ENCODE peak calls at places on chromosome 21, in five cellular contexts. U, H, S, J and T are unnamed samples.

GRCh38 chr21:35178812-35179211 is 129.7 kb upstream of the RUNX1 start:
- DNase-seq in H (peak), U (peak), J (no peak), S (no peak), T (no peak)

GRCh38 chr21:36704958-36705678 is 6.2 kb downstream of the SIM2 start:
- DNase-seq in H (peak), U (no peak), J (no peak), S (no peak), T (no peak)

GRCh38 chr21:15094706-15095105 is 29.9 kb upstream of the NRIP1 start:
- DNase-seq in U (no peak), J (no peak), S (no peak), H (no peak), T (no peak)

GRCh38 chr21:45551316-45551715 is 9.1 kb upstream of the SLC19A1 start:
- DNase-seq in U (peak), H (peak), J (no peak), S (no peak), T (no peak)

GRCh38 chr21:37257526-37257966 is 9.6 kb downstream of the VPS26C start:
- DNase-seq in U (peak), S (peak), J (peak), H (peak), T (no peak)

GRCh38 chr21:20730421-20730820 is 267.8 kb upstream of the NCAM2 start:
- DNase-seq in H (no peak), S (no peak), U (no peak), J (no peak), T (no peak)

GRCh38 chr21:32727478-32727727 is 410 bp downstream of the SYNJ1 start:
- DNase-seq in J (no peak), S (peak), U (no peak), H (no peak), T (no peak)

GRCh38 chr21:29187939-29188338 is 57.5 kb downstream of the MAP3K7CL start:
- DNase-seq in J (no peak), S (peak), U (peak), H (peak), T (no peak)

GRCh38 chr21:33695785-33696184 is 53.5 kb downstream of the ITSN1 start:
- DNase-seq in J (no peak), S (no peak), U (no peak), H (no peak), T (no peak)

GRCh38 chr21:37358392-37358791 is 8.2 kb upstream of the DYRK1A start:
- DNase-seq in J (no peak), S (no peak), H (no peak), U (no peak), T (no peak)

GRCh38 chr21:29114765-29115164 is 15.7 kb upstream of the MAP3K7CL start:
- DNase-seq in H (peak), U (peak), S (no peak), J (no peak), T (no peak)

GRCh38 chr21:30446969-30447368 is 6.9 kb downstream of the KRTAP15-1 start:
- DNase-seq in U (no peak), H (no peak), S (no peak), J (no peak), T (no peak)

GRCh38 chr21:45496968-45497845 is 45.0 kb downstream of the SLC19A1 start:
- DNase-seq in S (no peak), J (no peak), H (no peak), U (no peak), T (peak)

GRCh38 chr21:45541221-45542039 is 810 bp downstream of the SLC19A1 start:
- DNase-seq in H (peak), U (peak), J (peak), S (peak), T (peak)

GRCh38 chr21:34018910-34019309 is 54.5 kb upstream of the MRPS6 start:
- DNase-seq in H (no peak), U (no peak), S (no peak), J (no peak), T (no peak)

GRCh38 chr21:36696640-36697472 is 2.1 kb upstream of the SIM2 start:
- DNase-seq in H (peak), S (no peak), J (no peak), U (no peak), T (no peak)

GRCh38 chr21:39377444-39378050 is 28.7 kb upstream of the HMGN1 start:
- DNase-seq in S (no peak), H (no peak), U (no peak), J (no peak), T (no peak)

GRCh38 chr21:46191686-46192575 is 7.7 kb upstream of the SPATC1L start:
- DNase-seq in H (no peak), J (no peak), U (no peak), S (no peak), T (peak)

GRCh38 chr21:34995979-34996303 is 53.2 kb downstream of the RUNX1 start:
- DNase-seq in H (peak), U (no peak), S (no peak), J (no peak), T (no peak)

GRCh38 chr21:39951183-39952101 is 84.2 kb downstream of the PCP4 start:
- DNase-seq in U (no peak), J (no peak), S (no peak), H (no peak), T (no peak)

GRCh38 chr21:26445440-26445839 is 127.6 kb downstream of the CYYR1 start:
- DNase-seq in S (no peak), H (peak), U (peak), J (no peak), T (no peak)

GRCh38 chr21:39114871-39115658 is 68.2 kb downstream of the PSMG1 start:
- DNase-seq in S (no peak), U (peak), H (peak), J (no peak), T (no peak)

GRCh38 chr21:38228115-38228514 is 28.7 kb upstream of the KCNJ15 start:
- DNase-seq in H (no peak), J (no peak), S (peak), U (no peak), T (no peak)

GRCh38 chr21:45306832-45307571 is 19.3 kb upstream of the POFUT2 start:
- DNase-seq in H (peak), J (no peak), S (no peak), U (peak), T (no peak)

GRCh38 chr21:29394051-29394450 is 95.3 kb downstream of the BACH1 start:
- DNase-seq in H (peak), J (no peak), U (no peak), S (no peak), T (no peak)

GRCh38 chr21:36159356-36159921 is 2.8 kb downstream of the DOP1B start:
- DNase-seq in U (no peak), S (no peak), H (no peak), J (no peak), T (no peak)

GRCh38 chr21:31509108-31510017 is 150.1 kb upstream of the SOD1 start:
- DNase-seq in S (no peak), U (no peak), H (no peak), J (no peak), T (no peak)

GRCh38 chr21:45472445-45473365 is 67.7 kb downstream of the COL18A1 start:
- DNase-seq in U (no peak), J (no peak), S (no peak), H (no peak), T (no peak)

GRCh38 chr21:42859891-42860230 is 19.5 kb downstream of the WDR4 start:
- DNase-seq in U (no peak), S (no peak), J (no peak), H (no peak), T (no peak)

GRCh38 chr21:42857216-42857615 is 22.1 kb downstream of the WDR4 start:
- DNase-seq in J (no peak), H (no peak), U (no peak), S (no peak), T (no peak)

GRCh38 chr21:42860345-42860744 is 19.0 kb downstream of the WDR4 start:
- DNase-seq in S (no peak), U (no peak), H (no peak), J (no peak), T (no peak)

GRCh38 chr21:42858185-42858847 is 21.0 kb downstream of the WDR4 start:
- DNase-seq in J (no peak), S (no peak), H (no peak), U (no peak), T (no peak)

DNA sequence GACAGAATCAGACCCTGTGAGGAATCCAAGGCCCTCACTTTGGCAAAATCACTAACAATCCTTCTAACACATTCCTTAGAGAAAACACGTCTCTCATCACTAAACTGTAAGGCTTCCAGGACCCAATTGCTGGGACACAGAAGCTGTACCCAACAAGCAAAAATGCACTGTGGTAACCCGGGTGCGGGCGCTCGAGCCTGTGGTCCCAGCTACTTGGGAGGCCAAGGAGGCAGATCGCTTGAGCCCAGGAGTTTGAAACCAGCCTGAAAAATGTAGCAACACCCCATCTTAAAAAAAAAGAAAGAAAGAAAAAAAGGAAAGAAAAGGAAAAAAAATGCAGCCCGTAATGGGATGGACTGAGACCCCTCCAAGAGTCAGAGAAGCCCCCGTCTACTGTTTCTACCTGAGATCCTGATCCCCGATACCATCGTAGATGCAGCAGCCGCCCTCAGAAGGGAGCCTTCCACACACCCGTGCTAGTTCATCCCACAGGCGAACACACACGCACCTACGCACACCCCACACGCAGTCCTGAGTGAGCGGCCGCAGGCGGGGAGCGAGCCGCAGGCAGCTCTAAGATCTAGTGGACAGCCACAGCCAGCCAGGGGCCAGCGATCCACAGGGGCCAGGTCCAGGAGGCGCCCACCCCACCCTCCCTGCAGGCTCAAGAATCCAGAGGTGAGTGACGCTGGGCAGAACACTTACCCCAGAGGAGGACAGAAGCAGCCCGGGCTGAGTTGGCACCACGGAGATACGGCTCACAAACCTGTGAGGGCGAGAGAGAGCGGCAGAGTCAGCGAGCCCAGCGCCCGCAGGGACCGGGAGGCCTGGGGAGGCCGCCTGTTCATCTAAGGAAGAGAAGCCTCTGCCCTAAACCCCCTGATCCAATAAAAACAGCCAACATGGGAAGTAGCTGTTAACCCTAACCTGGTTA is 20.1 kb downstream of the WDR4 start:
- DNase-seq in U (no peak), S (no peak), H (no peak), J (no peak), T (no peak)
- TF ChIP-seq CTCF in U (no peak), S (no peak), H (no peak), J (no peak), T (no peak)

DNA sequence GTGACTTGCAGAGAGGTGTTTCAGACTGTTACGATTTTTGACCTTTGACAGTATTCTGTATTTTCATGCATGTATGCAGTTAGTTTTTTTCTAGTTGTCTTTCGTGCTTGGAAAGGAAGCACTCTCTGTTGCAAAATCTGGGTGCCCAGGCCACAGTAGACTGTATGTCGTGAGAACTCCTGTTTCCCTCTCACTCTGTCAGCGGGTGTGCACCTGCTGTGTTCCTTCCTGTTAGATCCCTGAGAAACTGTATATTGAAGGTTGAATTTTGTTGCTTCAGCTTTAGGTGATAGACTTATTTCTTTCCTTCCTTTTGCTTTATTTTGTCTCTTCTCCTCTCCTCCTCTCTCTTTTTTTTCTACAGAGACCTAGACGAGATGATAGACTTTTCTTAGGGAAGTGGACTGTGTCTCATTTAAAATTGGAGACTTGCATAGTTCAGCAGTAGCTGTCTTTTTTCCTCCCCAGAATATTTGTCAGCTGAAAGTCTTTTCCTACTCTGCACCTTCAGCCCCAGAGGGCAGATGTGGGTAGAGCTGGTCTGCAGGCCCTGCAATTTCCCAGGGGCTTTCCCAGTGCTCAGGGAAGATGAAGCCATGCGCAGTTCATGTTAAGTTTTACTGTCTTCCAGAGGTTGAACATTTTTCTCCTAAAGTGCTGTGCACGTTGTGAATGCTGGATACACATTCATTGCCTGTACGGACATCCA is 1.4 kb downstream of the TRAPPC10 start:
- DNase-seq in H (peak), U (peak), J (no peak), S (no peak), T (no peak)
- TF ChIP-seq CTCF in H (no peak), U (no peak), J (no peak), S (no peak), T (no peak)

DNA sequence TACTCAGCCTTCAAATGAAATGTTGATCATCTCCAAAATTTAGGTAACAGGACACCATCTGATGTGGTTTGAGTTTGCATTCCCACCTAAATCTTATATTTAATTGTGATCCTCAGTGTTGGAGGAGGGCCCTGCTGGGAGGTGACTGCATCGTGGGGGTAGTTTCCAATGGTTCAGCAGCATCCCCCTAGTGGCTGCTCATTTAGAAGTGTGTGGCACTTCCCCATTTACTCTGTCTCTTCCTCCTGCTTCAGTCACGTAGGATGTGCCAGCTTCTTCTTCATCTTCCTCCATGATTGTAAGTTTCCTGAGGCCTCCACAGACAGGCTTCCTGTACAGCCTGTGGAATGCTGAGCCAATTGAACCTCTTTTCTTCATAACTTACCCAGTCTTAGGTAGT is 731.2 kb downstream of the USP25 start:
- DNase-seq in S (no peak), U (no peak), J (no peak), H (no peak), T (no peak)
- TF ChIP-seq CTCF in S (no peak), U (no peak), J (no peak), H (no peak), T (no peak)

GRCh38 chr21:25424045-25424444 is 183.2 kb downstream of the MRPL39 start:
- DNase-seq in H (no peak), S (no peak), J (no peak), U (no peak), T (no peak)

GRCh38 chr21:25426580-25426979 is 180.7 kb downstream of the MRPL39 start:
- DNase-seq in H (no peak), J (no peak), U (no peak), S (no peak), T (no peak)

GRCh38 chr21:25422610-25423608 is 184.4 kb downstream of the MRPL39 start:
- DNase-seq in U (no peak), J (no peak), S (no peak), H (no peak), T (no peak)

GRCh38 chr21:25424674-25425073 is 182.6 kb downstream of the MRPL39 start:
- DNase-seq in S (no peak), J (no peak), U (no peak), H (no peak), T (no peak)

DNA sequence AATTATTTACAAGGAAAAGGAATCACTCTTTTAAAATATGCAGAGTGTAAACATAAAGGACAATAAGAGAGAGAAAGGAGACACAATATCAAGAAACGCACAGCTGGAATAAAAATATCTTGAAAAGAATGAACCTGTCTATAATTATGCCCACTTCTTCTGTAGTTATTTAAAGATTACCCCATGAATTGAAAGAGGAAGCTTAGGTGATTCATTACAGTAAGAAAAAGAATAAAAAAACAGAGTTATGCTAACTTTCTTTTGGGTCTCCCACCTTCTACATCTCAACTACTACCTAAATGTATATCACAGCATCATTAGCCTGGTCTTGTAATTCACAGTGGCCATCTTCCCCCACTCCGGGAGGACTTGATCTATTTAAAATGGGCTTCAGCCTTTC is 182.1 kb downstream of the MRPL39 start:
- DNase-seq in J (no peak), H (no peak), S (no peak), U (no peak), T (no peak)
- TF ChIP-seq CTCF in J (no peak), H (no peak), S (no peak), U (no peak), T (no peak)

GRCh38 chr21:23160914-23161313 is 2162.7 kb downstream of the NCAM2 start:
- DNase-seq in J (no peak), H (no peak), S (no peak), U (no peak), T (no peak)
- TF ChIP-seq CTCF in J (no peak), H (no peak), S (no peak), U (no peak), T (peak)